ENCODE peak calls at places on chromosomes 6 and 20, in four cellular contexts. P, H, Y and S are unnamed samples.

GRCh38 chr6:111984081-111984480 is 69.8 kb upstream of the CCN6 start:
- DNase-seq in P (no peak), H (no peak), Y (no peak), S (no peak)

GRCh38 chr20:40506567-40506966 is 182.5 kb downstream of the MAFB start:
- DNase-seq in P (peak), H (peak), Y (peak), S (no peak)

GRCh38 chr20:31570021-31570463 is 35.0 kb upstream of the ID1 start:
- DNase-seq in P (no peak), H (no peak), Y (no peak), S (no peak)

GRCh38 chr6:81767163-81768000 is 14.9 kb upstream of the TENT5A start:
- DNase-seq in P (no peak), H (no peak), Y (no peak), S (no peak)

GRCh38 chr6:28978959-28979561 is 26.1 kb downstream of the ZNF311 start:
- DNase-seq in P (no peak), H (no peak), Y (no peak), S (no peak)

GRCh38 chr6:145034664-145035063 is 700.7 kb downstream of the EPM2A start:
- DNase-seq in P (no peak), H (no peak), Y (no peak), S (no peak)

GRCh38 chr6:26217714-26218075 is 130.5 kb downstream of the HFE start:
- DNase-seq in P (no peak), H (no peak), Y (no peak), S (no peak)

GRCh38 chr20:64062276-64062595 is 762 bp upstream of the TCEA2 start:
- DNase-seq in P (no peak), H (no peak), Y (no peak), S (no peak)

GRCh38 chr6:118356686-118357085 is 191.4 kb upstream of the PLN start:
- DNase-seq in P (no peak), H (no peak), Y (no peak), S (no peak)

GRCh38 chr6:103675807-103676406 is 1183.8 kb downstream of the HACE1 start:
- DNase-seq in P (no peak), H (no peak), Y (no peak), S (no peak)

GRCh38 chr6:119157495-119157827 is 79.0 kb upstream of the FAM184A start:
- DNase-seq in P (no peak), H (no peak), Y (no peak), S (no peak)

GRCh38 chr20:5426026-5426425 is 109.3 kb upstream of the PROKR2 start:
- DNase-seq in P (no peak), H (no peak), Y (no peak), S (no peak)

GRCh38 chr6:149451361-149452061 is 33.3 kb downstream of the ZC3H12D start:
- DNase-seq in P (peak), H (no peak), Y (no peak), S (no peak)

GRCh38 chr20:10714236-10714975 is 40.6 kb upstream of the JAG1 start:
- DNase-seq in P (no peak), H (no peak), Y (no peak), S (no peak)

GRCh38 chr6:162814417-162814988 is 86.7 kb downstream of the PACRG start:
- DNase-seq in P (no peak), H (no peak), Y (no peak), S (no peak)

GRCh38 chr6:70210462-70210861 is 92.4 kb downstream of the COL9A1 start:
- DNase-seq in P (no peak), H (no peak), Y (no peak), S (no peak)

GRCh38 chr20:33169176-33169794 is 1.3 kb downstream of the BPIFA2 start:
- DNase-seq in P (no peak), H (no peak), Y (no peak), S (no peak)

GRCh38 chr6:111804627-111805235 is 68.5 kb downstream of the FYN start:
- DNase-seq in P (no peak), H (no peak), Y (peak), S (peak)

GRCh38 chr20:24773751-24774201 is 175.3 kb upstream of the CST7 start:
- DNase-seq in P (no peak), H (no peak), Y (no peak), S (no peak)
- H3K27ac ChIP-seq in P (no peak), H (no peak), Y (no peak), S (no peak)

DNA sequence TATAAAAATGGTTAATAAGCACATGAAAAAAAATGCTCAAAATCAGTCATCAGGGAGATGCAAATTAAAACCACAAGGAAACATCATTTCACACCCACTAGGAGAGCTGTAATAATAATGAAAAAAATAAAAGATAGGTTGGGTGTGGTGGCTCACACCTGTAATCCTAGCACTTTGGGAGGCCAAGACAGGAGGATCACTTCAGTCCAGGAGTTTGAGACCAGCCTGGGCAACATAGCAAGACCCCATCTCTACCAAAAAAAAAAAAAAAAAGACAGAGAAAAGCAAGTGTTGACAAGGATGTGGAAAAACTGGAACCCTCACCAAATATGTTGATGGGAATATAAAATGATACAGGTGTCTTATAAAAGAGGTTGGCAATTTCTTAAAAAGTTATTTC is 3.0 kb upstream of the MYLK4 start:
- DNase-seq in P (no peak), H (no peak), Y (no peak), S (no peak)
- H3K27ac ChIP-seq in P (no peak), H (no peak), Y (no peak), S (no peak)

DNA sequence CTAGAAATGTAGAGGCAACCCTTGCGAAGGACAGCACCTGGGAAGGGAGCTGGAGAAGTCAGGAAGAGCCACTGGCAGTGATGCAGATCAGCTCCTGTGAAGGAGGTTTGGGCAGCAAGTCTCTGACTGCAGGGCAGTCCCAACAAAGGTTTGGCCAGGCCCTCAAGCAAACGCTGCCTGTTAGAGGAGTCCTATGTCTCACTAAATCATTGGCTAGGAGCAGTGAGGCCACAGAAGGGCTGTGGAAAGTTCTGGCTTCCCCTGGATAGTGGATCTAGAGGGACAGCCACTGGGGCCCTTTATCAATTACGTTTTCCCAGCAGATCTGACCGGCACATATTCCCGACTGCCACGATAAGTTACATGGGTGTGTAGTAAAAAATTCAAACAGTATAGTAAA is 2.5 kb downstream of the TTPAL start:
- DNase-seq in P (no peak), H (no peak), Y (no peak), S (no peak)
- H3K27ac ChIP-seq in P (no peak), H (no peak), Y (no peak), S (no peak)

DNA sequence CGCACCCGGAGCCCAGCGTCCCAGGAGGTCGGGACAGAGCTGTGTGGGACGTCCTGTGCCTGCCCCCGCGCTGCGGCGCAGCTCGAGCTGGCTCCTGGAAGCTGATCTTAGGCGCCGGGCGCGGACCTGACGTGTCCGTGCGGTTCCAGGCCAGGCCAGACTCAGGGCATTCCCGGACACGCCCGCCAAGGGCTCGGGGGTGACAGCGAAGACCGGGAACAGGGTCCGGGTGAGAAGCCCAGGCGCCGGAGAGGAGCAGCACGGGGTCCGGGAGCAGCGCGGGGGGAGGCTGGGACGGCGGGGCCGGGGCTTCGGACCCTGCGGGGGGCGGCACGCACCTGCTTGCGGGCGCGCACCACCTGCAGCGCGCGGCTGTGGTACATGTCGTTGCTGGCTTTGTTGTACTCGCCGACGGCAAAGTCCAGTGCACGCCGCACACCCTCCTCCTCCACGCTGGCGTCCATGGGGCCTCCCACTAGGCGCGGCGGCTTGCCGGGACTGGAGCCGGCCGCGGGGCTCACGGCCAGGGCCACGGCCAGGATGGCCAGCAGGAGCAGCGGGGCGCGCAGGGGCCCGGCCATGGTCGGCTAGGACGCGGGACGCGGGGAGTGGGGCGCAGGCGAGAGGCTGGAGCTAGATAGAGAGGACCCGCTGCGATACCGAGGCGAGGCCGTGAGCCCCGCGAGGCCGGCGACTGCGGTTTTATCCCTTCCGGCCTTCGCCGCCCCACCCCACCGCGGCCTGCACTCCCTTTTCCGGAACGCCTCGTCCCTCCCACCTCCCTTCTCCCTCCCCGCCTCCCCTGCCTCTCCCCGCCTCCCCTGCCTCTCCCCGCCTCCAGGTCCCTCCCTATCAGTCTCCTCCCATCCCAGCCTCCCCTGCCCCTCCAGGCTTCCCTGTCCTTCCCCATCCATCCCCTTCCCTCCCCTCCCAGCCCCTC is at the start of gene CST3:
- DNase-seq in P (peak), H (peak), Y (peak), S (no peak)
- H3K27ac ChIP-seq in P (peak), H (peak), Y (peak), S (no peak)

GRCh38 chr20:49811825-49812462 is 684 bp upstream of the SLC9A8 start:
- DNase-seq in P (no peak), H (no peak), Y (no peak), S (no peak)

GRCh38 chr20:49813305-49813974 is 812 bp downstream of the SLC9A8 start:
- DNase-seq in P (no peak), H (no peak), Y (no peak), S (no peak)

GRCh38 chr20:49814057-49814675 is 1.5 kb downstream of the SLC9A8 start:
- DNase-seq in P (no peak), H (no peak), Y (no peak), S (no peak)

GRCh38 chr20:49810491-49811190 is 2.0 kb upstream of the SLC9A8 start:
- DNase-seq in P (no peak), H (no peak), Y (no peak), S (no peak)

GRCh38 chr20:49812463-49813304 is at the start of gene SLC9A8:
- DNase-seq in P (peak), H (peak), Y (peak), S (peak)
- H3K27ac ChIP-seq in P (peak), H (peak), Y (peak), S (peak)

DNA sequence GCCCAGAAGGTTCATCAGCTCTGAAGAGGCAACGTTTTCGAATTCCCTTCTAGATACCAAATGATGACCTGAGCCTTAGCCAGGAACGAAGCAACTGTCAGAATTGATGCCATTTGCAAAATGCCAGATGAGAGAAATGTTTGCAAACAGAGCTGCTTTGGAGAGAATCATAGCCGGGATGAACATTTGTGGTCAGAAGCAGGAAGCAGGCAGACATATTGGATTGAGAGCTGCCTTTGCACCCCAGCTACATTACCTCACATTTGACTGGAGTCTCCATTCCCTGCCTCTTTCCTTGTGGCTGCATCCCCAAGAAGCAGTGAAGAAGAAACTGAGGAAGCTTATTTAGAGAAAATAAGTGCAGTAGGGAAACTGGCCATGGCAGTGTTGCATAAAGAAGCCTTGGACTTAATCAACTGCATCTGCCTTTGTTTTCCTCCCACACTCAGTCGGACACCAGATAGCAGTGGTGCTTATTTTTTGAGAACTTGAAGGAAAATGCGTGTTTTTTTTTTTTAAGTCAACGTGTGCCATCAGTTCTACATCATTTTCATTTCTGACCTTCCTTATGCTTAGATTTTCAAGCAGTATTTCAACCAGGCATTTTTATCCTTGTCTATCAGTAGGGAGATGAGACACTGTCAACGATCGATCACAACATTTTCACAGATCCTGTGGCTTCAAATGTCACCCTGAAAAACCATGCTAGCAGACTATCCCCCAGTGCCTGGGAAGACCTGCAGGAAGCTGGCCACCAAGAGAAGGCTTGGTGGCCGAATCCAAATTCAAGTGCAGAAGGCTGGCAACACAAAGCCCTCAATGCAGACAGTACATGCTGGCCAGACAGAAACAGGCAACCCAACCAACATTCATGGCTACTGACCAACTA is 541.2 kb upstream of the JARID2 start:
- DNase-seq in P (no peak), H (no peak), Y (no peak), S (no peak)
- H3K27ac ChIP-seq in P (no peak), H (no peak), Y (no peak), S (no peak)